ENCODE peak calls at places on chromosomes 6 and 20, in eight cellular contexts. One of them, this sample, is unnamed. For H3K4me1, the result is how much of the 10 kb centered on the place peaks cover.

GRCh38 chr6:33276864-33277662 is at the start of gene B3GALT4:
- DNase-seq in neural progenitor cell: peak
- DNase-seq in endodermal cell: peak
- DNase-seq in adrenal gland: peak
- DNase-seq in lung: peak
- DNase-seq in CD4-positive, CD25-positive, alpha-beta regulatory T cell: peak
- DNase-seq in body of pancreas: peak
- DNase-seq in IMR-90: peak
- DNase-seq in this sample: peak

GRCh38 chr6:2829253-2829652 is 12.4 kb downstream of the SERPINB1 start:
- DNase-seq in neural progenitor cell: no peak
- DNase-seq in endodermal cell: no peak
- DNase-seq in adrenal gland: no peak
- DNase-seq in lung: no peak
- DNase-seq in CD4-positive, CD25-positive, alpha-beta regulatory T cell: no peak
- DNase-seq in body of pancreas: no peak
- DNase-seq in IMR-90: no peak
- DNase-seq in this sample: no peak

GRCh38 chr6:39523987-39524386 is 201.2 kb downstream of the KIF6 start:
- DNase-seq in neural progenitor cell: no peak
- DNase-seq in endodermal cell: no peak
- DNase-seq in adrenal gland: no peak
- DNase-seq in lung: no peak
- DNase-seq in CD4-positive, CD25-positive, alpha-beta regulatory T cell: no peak
- DNase-seq in body of pancreas: no peak
- DNase-seq in IMR-90: no peak
- DNase-seq in this sample: no peak

GRCh38 chr6:151437401-151437800 is 14.5 kb downstream of the RMND1 start:
- DNase-seq in neural progenitor cell: no peak
- DNase-seq in endodermal cell: no peak
- DNase-seq in adrenal gland: no peak
- DNase-seq in lung: no peak
- DNase-seq in CD4-positive, CD25-positive, alpha-beta regulatory T cell: no peak
- DNase-seq in body of pancreas: no peak
- DNase-seq in IMR-90: peak
- DNase-seq in this sample: no peak

GRCh38 chr6:170088349-170088951 is 202.4 kb downstream of the DLL1 start:
- DNase-seq in neural progenitor cell: no peak
- DNase-seq in endodermal cell: peak
- DNase-seq in adrenal gland: no peak
- DNase-seq in lung: no peak
- DNase-seq in CD4-positive, CD25-positive, alpha-beta regulatory T cell: no peak
- DNase-seq in body of pancreas: peak
- DNase-seq in IMR-90: no peak
- DNase-seq in this sample: no peak

GRCh38 chr20:25389858-25390537 is 637 bp downstream of the ABHD12 start:
- DNase-seq in neural progenitor cell: peak
- DNase-seq in endodermal cell: peak
- DNase-seq in adrenal gland: peak
- DNase-seq in lung: peak
- DNase-seq in CD4-positive, CD25-positive, alpha-beta regulatory T cell: peak
- DNase-seq in body of pancreas: peak
- DNase-seq in IMR-90: no peak
- DNase-seq in this sample: peak

GRCh38 chr6:105492706-105493673 is 90.1 kb upstream of the PREP start:
- DNase-seq in neural progenitor cell: no peak
- DNase-seq in endodermal cell: no peak
- DNase-seq in adrenal gland: no peak
- DNase-seq in lung: no peak
- DNase-seq in CD4-positive, CD25-positive, alpha-beta regulatory T cell: no peak
- DNase-seq in body of pancreas: no peak
- DNase-seq in IMR-90: peak
- DNase-seq in this sample: no peak

GRCh38 chr20:64069209-64069613 is 6.2 kb downstream of the TCEA2 start:
- DNase-seq in neural progenitor cell: no peak
- DNase-seq in endodermal cell: no peak
- DNase-seq in adrenal gland: no peak
- DNase-seq in lung: no peak
- DNase-seq in CD4-positive, CD25-positive, alpha-beta regulatory T cell: no peak
- DNase-seq in body of pancreas: no peak
- DNase-seq in IMR-90: no peak
- DNase-seq in this sample: no peak

GRCh38 chr6:152625213-152625612 is 11.9 kb downstream of the SYNE1 start:
- DNase-seq in neural progenitor cell: no peak
- DNase-seq in endodermal cell: no peak
- DNase-seq in adrenal gland: no peak
- DNase-seq in lung: no peak
- DNase-seq in CD4-positive, CD25-positive, alpha-beta regulatory T cell: no peak
- DNase-seq in body of pancreas: no peak
- DNase-seq in IMR-90: no peak
- DNase-seq in this sample: no peak

GRCh38 chr6:29564875-29565274 is 5.3 kb upstream of the UBD start:
- DNase-seq in neural progenitor cell: no peak
- DNase-seq in endodermal cell: no peak
- DNase-seq in adrenal gland: no peak
- DNase-seq in lung: no peak
- DNase-seq in CD4-positive, CD25-positive, alpha-beta regulatory T cell: no peak
- DNase-seq in body of pancreas: no peak
- DNase-seq in IMR-90: no peak
- DNase-seq in this sample: no peak

GRCh38 chr6:39430968-39431523 is 108.5 kb upstream of the KCNK16 start:
- DNase-seq in neural progenitor cell: peak
- DNase-seq in endodermal cell: peak
- DNase-seq in adrenal gland: no peak
- DNase-seq in lung: peak
- DNase-seq in CD4-positive, CD25-positive, alpha-beta regulatory T cell: no peak
- DNase-seq in body of pancreas: no peak
- DNase-seq in IMR-90: no peak
- DNase-seq in this sample: no peak

GRCh38 chr6:20126102-20126752 is 86.0 kb downstream of the MBOAT1 start:
- DNase-seq in neural progenitor cell: no peak
- DNase-seq in endodermal cell: no peak
- DNase-seq in adrenal gland: no peak
- DNase-seq in lung: no peak
- DNase-seq in CD4-positive, CD25-positive, alpha-beta regulatory T cell: no peak
- DNase-seq in body of pancreas: no peak
- DNase-seq in IMR-90: no peak
- DNase-seq in this sample: no peak

GRCh38 chr6:116280161-116280959 is 630 bp upstream of the TSPYL1 start:
- DNase-seq in neural progenitor cell: no peak
- DNase-seq in endodermal cell: no peak
- DNase-seq in adrenal gland: no peak
- DNase-seq in lung: no peak
- DNase-seq in CD4-positive, CD25-positive, alpha-beta regulatory T cell: no peak
- DNase-seq in body of pancreas: no peak
- DNase-seq in IMR-90: peak
- DNase-seq in this sample: no peak

GRCh38 chr20:50193851-50194830 is 3.5 kb downstream of the CEBPB start:
- DNase-seq in neural progenitor cell: peak
- DNase-seq in endodermal cell: peak
- DNase-seq in adrenal gland: peak
- DNase-seq in lung: no peak
- DNase-seq in CD4-positive, CD25-positive, alpha-beta regulatory T cell: no peak
- DNase-seq in body of pancreas: no peak
- DNase-seq in IMR-90: peak
- DNase-seq in this sample: no peak

GRCh38 chr20:4724459-4725262 is 3.0 kb downstream of the PRND start:
- DNase-seq in neural progenitor cell: no peak
- DNase-seq in endodermal cell: no peak
- DNase-seq in adrenal gland: no peak
- DNase-seq in lung: no peak
- DNase-seq in CD4-positive, CD25-positive, alpha-beta regulatory T cell: no peak
- DNase-seq in body of pancreas: no peak
- DNase-seq in IMR-90: no peak
- DNase-seq in this sample: no peak

GRCh38 chr6:31948306-31948705 is 2.4 kb downstream of the CFB start:
- DNase-seq in neural progenitor cell: no peak
- DNase-seq in endodermal cell: no peak
- DNase-seq in adrenal gland: no peak
- DNase-seq in lung: no peak
- DNase-seq in CD4-positive, CD25-positive, alpha-beta regulatory T cell: no peak
- DNase-seq in body of pancreas: no peak
- DNase-seq in IMR-90: no peak
- DNase-seq in this sample: no peak

GRCh38 chr6:85484941-85485340 is 35.1 kb downstream of the NT5E start:
- DNase-seq in neural progenitor cell: no peak
- DNase-seq in endodermal cell: no peak
- DNase-seq in adrenal gland: no peak
- DNase-seq in lung: no peak
- DNase-seq in CD4-positive, CD25-positive, alpha-beta regulatory T cell: no peak
- DNase-seq in body of pancreas: no peak
- DNase-seq in IMR-90: no peak
- DNase-seq in this sample: no peak

GRCh38 chr20:7199867-7200266 is 432.4 kb downstream of the BMP2 start:
- DNase-seq in neural progenitor cell: no peak
- DNase-seq in endodermal cell: no peak
- DNase-seq in adrenal gland: no peak
- DNase-seq in lung: no peak
- DNase-seq in CD4-positive, CD25-positive, alpha-beta regulatory T cell: no peak
- DNase-seq in body of pancreas: no peak
- DNase-seq in IMR-90: no peak
- DNase-seq in this sample: no peak

GRCh38 chr6:13398421-13398994 is 70.2 kb upstream of the TBC1D7 start:
- DNase-seq in neural progenitor cell: peak
- DNase-seq in endodermal cell: peak
- DNase-seq in adrenal gland: no peak
- DNase-seq in lung: no peak
- DNase-seq in CD4-positive, CD25-positive, alpha-beta regulatory T cell: no peak
- DNase-seq in body of pancreas: no peak
- DNase-seq in IMR-90: no peak
- DNase-seq in this sample: no peak

GRCh38 chr6:142322504-142323198 is 20.8 kb downstream of the ADGRG6 start:
- DNase-seq in neural progenitor cell: no peak
- DNase-seq in endodermal cell: no peak
- DNase-seq in adrenal gland: no peak
- DNase-seq in lung: no peak
- DNase-seq in CD4-positive, CD25-positive, alpha-beta regulatory T cell: no peak
- DNase-seq in body of pancreas: no peak
- DNase-seq in IMR-90: no peak
- DNase-seq in this sample: no peak

GRCh38 chr6:43180985-43181384 is 1.0 kb upstream of the CUL9 start:
- DNase-seq in neural progenitor cell: no peak
- DNase-seq in endodermal cell: no peak
- DNase-seq in adrenal gland: no peak
- DNase-seq in lung: no peak
- DNase-seq in CD4-positive, CD25-positive, alpha-beta regulatory T cell: no peak
- DNase-seq in body of pancreas: no peak
- DNase-seq in IMR-90: peak
- DNase-seq in this sample: no peak

GRCh38 chr20:51799586-51799985 is 2.7 kb downstream of the SALL4 start:
- DNase-seq in neural progenitor cell: peak
- DNase-seq in endodermal cell: no peak
- DNase-seq in adrenal gland: no peak
- DNase-seq in lung: no peak
- DNase-seq in CD4-positive, CD25-positive, alpha-beta regulatory T cell: no peak
- DNase-seq in body of pancreas: no peak
- DNase-seq in IMR-90: no peak
- DNase-seq in this sample: peak

GRCh38 chr20:24337074-24337473 is 132.4 kb upstream of the SYNDIG1 start:
- DNase-seq in neural progenitor cell: peak
- DNase-seq in endodermal cell: no peak
- DNase-seq in adrenal gland: no peak
- DNase-seq in lung: no peak
- DNase-seq in CD4-positive, CD25-positive, alpha-beta regulatory T cell: no peak
- DNase-seq in body of pancreas: no peak
- DNase-seq in IMR-90: peak
- DNase-seq in this sample: no peak

GRCh38 chr6:72783035-72783434 is 161.2 kb downstream of the KCNQ5 start:
- DNase-seq in neural progenitor cell: no peak
- DNase-seq in endodermal cell: no peak
- DNase-seq in adrenal gland: no peak
- DNase-seq in lung: no peak
- DNase-seq in CD4-positive, CD25-positive, alpha-beta regulatory T cell: no peak
- DNase-seq in body of pancreas: no peak
- DNase-seq in IMR-90: no peak
- DNase-seq in this sample: no peak

GRCh38 chr6:62362097-62362496 is 76.1 kb upstream of the KHDRBS2 start:
- DNase-seq in neural progenitor cell: no peak
- DNase-seq in endodermal cell: no peak
- DNase-seq in adrenal gland: no peak
- DNase-seq in lung: no peak
- DNase-seq in CD4-positive, CD25-positive, alpha-beta regulatory T cell: no peak
- DNase-seq in body of pancreas: no peak
- DNase-seq in IMR-90: no peak
- DNase-seq in this sample: no peak

GRCh38 chr6:37171970-37172812 is 2.2 kb downstream of the PIM1 start:
- DNase-seq in neural progenitor cell: peak
- DNase-seq in endodermal cell: peak
- DNase-seq in adrenal gland: peak
- DNase-seq in lung: peak
- DNase-seq in CD4-positive, CD25-positive, alpha-beta regulatory T cell: peak
- DNase-seq in body of pancreas: peak
- DNase-seq in IMR-90: peak
- DNase-seq in this sample: peak

GRCh38 chr6:125586605-125587004 is 162.8 kb upstream of the HEY2 start:
- DNase-seq in neural progenitor cell: no peak
- DNase-seq in endodermal cell: no peak
- DNase-seq in adrenal gland: no peak
- DNase-seq in lung: no peak
- DNase-seq in CD4-positive, CD25-positive, alpha-beta regulatory T cell: no peak
- DNase-seq in body of pancreas: no peak
- DNase-seq in IMR-90: no peak
- DNase-seq in this sample: no peak

GRCh38 chr6:46921059-46921458 is 679 bp downstream of the ADGRF5 start:
- DNase-seq in neural progenitor cell: no peak
- DNase-seq in endodermal cell: no peak
- DNase-seq in adrenal gland: no peak
- DNase-seq in lung: no peak
- DNase-seq in CD4-positive, CD25-positive, alpha-beta regulatory T cell: no peak
- DNase-seq in body of pancreas: no peak
- DNase-seq in IMR-90: no peak
- DNase-seq in this sample: no peak
- H3K4me3 ChIP-seq in neural progenitor cell: no peak
- H3K4me3 ChIP-seq in endodermal cell: no peak
- H3K4me3 ChIP-seq in adrenal gland: no peak
- H3K4me3 ChIP-seq in lung: peak
- H3K4me3 ChIP-seq in CD4-positive, CD25-positive, alpha-beta regulatory T cell: no peak
- H3K4me3 ChIP-seq in body of pancreas: no peak
- H3K4me3 ChIP-seq in IMR-90: no peak
- H3K4me3 ChIP-seq in this sample: no peak

GRCh38 chr20:19996970-19997369 is 20.2 kb upstream of the NAA20 start:
- DNase-seq in neural progenitor cell: no peak
- DNase-seq in endodermal cell: no peak
- DNase-seq in adrenal gland: no peak
- DNase-seq in lung: no peak
- DNase-seq in CD4-positive, CD25-positive, alpha-beta regulatory T cell: no peak
- DNase-seq in body of pancreas: no peak
- DNase-seq in IMR-90: no peak
- DNase-seq in this sample: no peak
- H3K4me1 ChIP-seq in neural progenitor cell: under half
- H3K4me1 ChIP-seq in endodermal cell: under half
- H3K4me1 ChIP-seq in adrenal gland: half or more
- H3K4me1 ChIP-seq in lung: under half
- H3K4me1 ChIP-seq in CD4-positive, CD25-positive, alpha-beta regulatory T cell: under half
- H3K4me1 ChIP-seq in body of pancreas: half or more
- H3K4me1 ChIP-seq in IMR-90: under half
- H3K4me1 ChIP-seq in this sample: under half

GRCh38 chr6:163668061-163668426 is 253.5 kb downstream of the QKI start:
- DNase-seq in neural progenitor cell: no peak
- DNase-seq in endodermal cell: no peak
- DNase-seq in adrenal gland: no peak
- DNase-seq in lung: no peak
- DNase-seq in CD4-positive, CD25-positive, alpha-beta regulatory T cell: no peak
- DNase-seq in body of pancreas: no peak
- DNase-seq in IMR-90: no peak
- DNase-seq in this sample: no peak
- H3K4me3 ChIP-seq in neural progenitor cell: no peak
- H3K4me3 ChIP-seq in endodermal cell: no peak
- H3K4me3 ChIP-seq in adrenal gland: no peak
- H3K4me3 ChIP-seq in lung: no peak
- H3K4me3 ChIP-seq in CD4-positive, CD25-positive, alpha-beta regulatory T cell: no peak
- H3K4me3 ChIP-seq in body of pancreas: no peak
- H3K4me3 ChIP-seq in IMR-90: no peak
- H3K4me3 ChIP-seq in this sample: no peak

GRCh38 chr6:34301408-34301807 is 52.6 kb upstream of the SMIM29 start:
- DNase-seq in neural progenitor cell: no peak
- DNase-seq in endodermal cell: no peak
- DNase-seq in adrenal gland: peak
- DNase-seq in lung: peak
- DNase-seq in CD4-positive, CD25-positive, alpha-beta regulatory T cell: no peak
- DNase-seq in body of pancreas: peak
- DNase-seq in IMR-90: peak
- DNase-seq in this sample: no peak
- H3K4me1 ChIP-seq in neural progenitor cell: under half
- H3K4me1 ChIP-seq in endodermal cell: under half
- H3K4me1 ChIP-seq in adrenal gland: half or more
- H3K4me1 ChIP-seq in lung: under half
- H3K4me1 ChIP-seq in CD4-positive, CD25-positive, alpha-beta regulatory T cell: under half
- H3K4me1 ChIP-seq in body of pancreas: under half
- H3K4me1 ChIP-seq in IMR-90: under half
- H3K4me1 ChIP-seq in this sample: under half